ENCODE peak calls at places on chromosomes 1 and 21, in seven cellular contexts. N is astrocyte of the spinal cord, B is lower lobe of right lung, J is LHCN-M2, O is occipital lobe, V is activated T-helper 1 cell treated with Interleukin-2 at 50 U/mL for 16 hours, H is anterior cingulate cortex. P is an unnamed sample.

GRCh38 chr1:15820478-15820877 is 13.0 kb upstream of the UQCRHL start:
- DNase-seq in J (no peak), B (no peak), O (no peak), N (no peak), V (no peak), H (no peak), P (no peak)

GRCh38 chr1:147241955-147242448 is 482 bp upstream of the CHD1L start:
- DNase-seq in B (no peak), V (no peak), H (no peak), N (no peak), O (no peak), J (no peak), P (no peak)

GRCh38 chr1:77347646-77348045 is 65.8 kb downstream of the AK5 start:
- DNase-seq in B (no peak), O (peak), V (no peak), N (peak), J (peak), H (peak), P (no peak)

GRCh38 chr1:30409476-30410152 is 313.8 kb downstream of the MATN1 start:
- DNase-seq in N (no peak), V (no peak), B (no peak), O (no peak), J (no peak), H (no peak), P (no peak)

GRCh38 chr1:245825128-245825901 is 670.5 kb downstream of the KIF26B start:
- DNase-seq in B (no peak), V (no peak), N (peak), O (no peak), J (no peak), H (no peak), P (no peak)

GRCh38 chr21:29075706-29076447 is 2.4 kb upstream of the CCT8 start:
- DNase-seq in V (no peak), J (peak), O (no peak), H (no peak), B (no peak), N (no peak), P (no peak)

GRCh38 chr1:5408401-5408800 is 583.8 kb downstream of the NPHP4 start:
- DNase-seq in V (no peak), H (no peak), B (no peak), N (no peak), J (no peak), O (no peak), P (no peak)

GRCh38 chr1:165162671-165163241 is 193.8 kb downstream of the LMX1A start:
- DNase-seq in O (no peak), N (no peak), H (no peak), J (no peak), V (no peak), B (no peak), P (no peak)

GRCh38 chr21:31630062-31630711 is 29.3 kb upstream of the SOD1 start:
- DNase-seq in O (no peak), J (peak), H (no peak), N (peak), B (no peak), V (no peak), P (no peak)

GRCh38 chr1:116667577-116668105 is at the start of gene IGSF3:
- DNase-seq in O (no peak), N (peak), V (peak), B (peak), J (peak), H (no peak), P (peak)

GRCh38 chr1:233448290-233448689 is 120.8 kb downstream of the MAP3K21 start:
- DNase-seq in V (no peak), O (no peak), H (no peak), N (no peak), B (no peak), J (no peak), P (no peak)

GRCh38 chr21:44527983-44528633 is 11.9 kb downstream of the KRTAP10-1 start:
- DNase-seq in J (no peak), N (no peak), H (no peak), B (peak), O (no peak), V (no peak), P (no peak)

GRCh38 chr1:213176341-213176740 is 125.3 kb downstream of the RPS6KC1 start:
- DNase-seq in O (no peak), B (no peak), V (no peak), J (no peak), N (no peak), H (no peak), P (no peak)

GRCh38 chr1:177010246-177010825 is 154.2 kb downstream of the ASTN1 start:
- DNase-seq in O (no peak), B (no peak), H (no peak), N (no peak), V (no peak), J (no peak), P (no peak)

GRCh38 chr1:224427346-224427745 is 7.3 kb downstream of the WDR26 start:
- DNase-seq in B (no peak), H (no peak), O (no peak), N (peak), J (peak), V (no peak), P (no peak)

GRCh38 chr1:108551157-108551862 is 8.6 kb upstream of the EEIG2 start:
- DNase-seq in J (no peak), O (no peak), H (no peak), V (no peak), B (no peak), N (no peak), P (no peak)

GRCh38 chr1:109298666-109299086 is 8.1 kb downstream of the MYBPHL start:
- DNase-seq in O (no peak), H (no peak), N (no peak), J (no peak), V (no peak), B (peak), P (no peak)

GRCh38 chr1:4425892-4426291 is 228.5 kb upstream of the AJAP1 start:
- DNase-seq in N (no peak), O (no peak), J (no peak), H (no peak), B (no peak), V (no peak), P (no peak)

GRCh38 chr1:32864375-32865019 is 6.2 kb downstream of the FNDC5 start:
- DNase-seq in H (no peak), O (no peak), V (no peak), B (no peak), J (no peak), N (no peak), P (no peak)

GRCh38 chr1:86703696-86704455 is 500 bp upstream of the SH3GLB1 start:
- DNase-seq in V (peak), J (no peak), B (no peak), N (no peak), O (peak), H (peak), P (peak)

GRCh38 chr1:53349968-53350852 is 22.3 kb upstream of the LRP8 start:
- DNase-seq in V (no peak), H (no peak), O (no peak), N (no peak), B (no peak), J (no peak), P (no peak)

GRCh38 chr1:229127301-229127700 is 143.6 kb upstream of the RAB4A start:
- DNase-seq in V (no peak), J (peak), N (peak), O (no peak), H (no peak), B (no peak), P (peak)

GRCh38 chr21:25638634-25639166 is 358 bp upstream of the JAM2 start:
- DNase-seq in H (no peak), B (no peak), V (no peak), N (peak), J (no peak), O (no peak), P (no peak)

GRCh38 chr1:84698151-84698651 is 7.9 kb upstream of the SSX2IP start:
- DNase-seq in J (peak), B (no peak), V (no peak), N (peak), O (no peak), H (no peak), P (no peak)

GRCh38 chr1:17507916-17508315 is 31.6 kb upstream of the ARHGEF10L start:
- DNase-seq in N (no peak), B (no peak), O (no peak), V (no peak), J (no peak), H (no peak), P (no peak)

GRCh38 chr1:151132676-151133338 is 13.6 kb downstream of the SEMA6C start:
- DNase-seq in N (no peak), B (no peak), H (no peak), O (no peak), J (no peak), V (no peak), P (no peak)

GRCh38 chr1:220044683-220045355 is 1.5 kb downstream of the EPRS1 start:
- DNase-seq in O (no peak), B (no peak), V (no peak), J (no peak), N (peak), H (no peak), P (no peak)

GRCh38 chr1:194873328-194873923 is 1687.0 kb upstream of the B3GALT2 start:
- DNase-seq in B (no peak), N (no peak), J (peak), O (no peak), V (no peak), H (no peak), P (no peak)

GRCh38 chr1:231828182-231828920 is 201.8 kb downstream of the DISC1 start:
- DNase-seq in N (peak), J (peak), V (no peak), O (no peak), B (no peak), H (no peak), P (no peak)

GRCh38 chr1:9294910-9295636 is 2.4 kb downstream of the SPSB1 start:
- DNase-seq in H (no peak), N (peak), V (no peak), B (no peak), O (no peak), J (peak), P (no peak)